ENCODE peak calls at places on chromosomes 5 and 9, in five cellular contexts. Q is H1, U is NT2/D1, M is HepG2, Z is GM12878. W is an unnamed sample.

GRCh38 chr5:174520420-174521396 is 203.7 kb upstream of the MSX2 start:
- DNase-seq in Z (no peak), Q (peak), U (peak), M (peak), W (peak)

GRCh38 chr5:149153193-149153750 is 12.0 kb downstream of the ABLIM3 start:
- DNase-seq in Q (no peak), M (no peak), Z (no peak), U (no peak), W (no peak)

GRCh38 chr9:29212590-29213373 is 1639.5 kb upstream of the C9orf72 start:
- DNase-seq in Q (peak), U (peak), Z (no peak), M (no peak), W (peak)

GRCh38 chr5:83632874-83633273 is 87.8 kb downstream of the HAPLN1 start:
- DNase-seq in Q (no peak), Z (no peak), U (no peak), M (no peak), W (no peak)

GRCh38 chr9:112061152-112061740 is 113.9 kb downstream of the SUSD1 start:
- DNase-seq in M (peak), U (no peak), Z (peak), Q (no peak), W (no peak)

GRCh38 chr9:131297903-131298302 is 8.4 kb downstream of the PLPP7 start:
- DNase-seq in U (no peak), M (no peak), Q (no peak), Z (no peak), W (no peak)

GRCh38 chr9:31671011-31671410 is 713.4 kb upstream of the ACO1 start:
- DNase-seq in Z (no peak), Q (no peak), M (no peak), U (no peak), W (no peak)

GRCh38 chr9:130872511-130872910 is 24.1 kb downstream of the QRFP start:
- DNase-seq in M (no peak), Z (no peak), U (no peak), Q (no peak), W (no peak)

GRCh38 chr9:110583237-110583636 is 3.7 kb upstream of the SVEP1 start:
- DNase-seq in Z (no peak), Q (no peak), M (no peak), U (no peak), W (no peak)

GRCh38 chr9:129344623-129345495 is 166.8 kb upstream of the IER5L start:
- DNase-seq in Q (no peak), Z (no peak), M (peak), U (no peak), W (no peak)

GRCh38 chr5:154669402-154669801 is 85.8 kb upstream of the LARP1 start:
- DNase-seq in Z (no peak), M (no peak), U (no peak), Q (no peak), W (no peak)

GRCh38 chr5:158436271-158437065 is 577.5 kb upstream of the CLINT1 start:
- DNase-seq in M (no peak), Z (no peak), U (no peak), Q (no peak), W (no peak)

GRCh38 chr5:61275841-61276240 is 56.2 kb upstream of the ZSWIM6 start:
- DNase-seq in Z (no peak), Q (no peak), M (no peak), U (no peak), W (no peak)

GRCh38 chr5:68464424-68464823 is 248.9 kb downstream of the PIK3R1 start:
- DNase-seq in M (no peak), U (no peak), Q (no peak), Z (no peak), W (no peak)

GRCh38 chr5:72071906-72072305 is 35.4 kb upstream of the MAP1B start:
- DNase-seq in Z (no peak), M (no peak), U (no peak), Q (no peak), W (no peak)

GRCh38 chr5:135835766-135836165 is 1.3 kb downstream of the SLC25A48 start:
- DNase-seq in Q (peak), Z (no peak), U (no peak), M (no peak), W (no peak)

GRCh38 chr5:71830626-71831539 is 111.8 kb downstream of the CARTPT start:
- DNase-seq in Q (no peak), U (no peak), Z (no peak), M (no peak), W (no peak)

GRCh38 chr5:133400831-133401351 is 211.4 kb downstream of the FSTL4 start:
- DNase-seq in Z (no peak), Q (peak), U (no peak), M (no peak), W (no peak)

GRCh38 chr9:81825831-81826540 is 102.2 kb upstream of the SPATA31D4 start:
- DNase-seq in U (no peak), Z (no peak), Q (no peak), M (no peak), W (no peak)

GRCh38 chr9:124786881-124787573 is 10.1 kb downstream of the OLFML2A start:
- DNase-seq in Q (peak), U (no peak), M (no peak), Z (no peak), W (no peak)

GRCh38 chr9:3243676-3244075 is 282.1 kb downstream of the RFX3 start:
- DNase-seq in Z (no peak), M (no peak), Q (no peak), U (no peak), W (no peak)

GRCh38 chr9:121645003-121645402 is 6.4 kb upstream of the DAB2IP start:
- DNase-seq in M (no peak), Q (no peak), U (no peak), Z (no peak), W (no peak)

GRCh38 chr5:113489299-113489698 is 1.0 kb upstream of the MCC start:
- DNase-seq in Q (no peak), U (no peak), Z (no peak), M (peak), W (no peak)

GRCh38 chr5:157159209-157159751 is 6.8 kb downstream of the GARIN3 start:
- DNase-seq in Z (no peak), U (no peak), M (no peak), Q (no peak), W (no peak)

GRCh38 chr9:36826581-36826980 is 207.5 kb downstream of the PAX5 start:
- DNase-seq in M (no peak), U (no peak), Z (no peak), Q (no peak), W (no peak)

GRCh38 chr9:36828574-36829141 is 205.4 kb downstream of the PAX5 start:
- DNase-seq in Q (no peak), Z (no peak), M (no peak), U (no peak), W (no peak)

GRCh38 chr9:36823934-36824333 is 210.1 kb downstream of the PAX5 start:
- DNase-seq in Q (no peak), Z (no peak), U (no peak), M (no peak), W (no peak)

GRCh38 chr9:36825179-36825578 is 208.9 kb downstream of the PAX5 start:
- DNase-seq in Z (no peak), U (no peak), M (no peak), Q (no peak), W (no peak)

GRCh38 chr9:36827593-36827992 is 206.5 kb downstream of the PAX5 start:
- DNase-seq in U (peak), M (no peak), Q (no peak), Z (no peak), W (no peak)
- TF ChIP-seq SUZ12 in U (no peak), M (no peak), Q (no peak), Z (no peak), W (no peak)

DNA sequence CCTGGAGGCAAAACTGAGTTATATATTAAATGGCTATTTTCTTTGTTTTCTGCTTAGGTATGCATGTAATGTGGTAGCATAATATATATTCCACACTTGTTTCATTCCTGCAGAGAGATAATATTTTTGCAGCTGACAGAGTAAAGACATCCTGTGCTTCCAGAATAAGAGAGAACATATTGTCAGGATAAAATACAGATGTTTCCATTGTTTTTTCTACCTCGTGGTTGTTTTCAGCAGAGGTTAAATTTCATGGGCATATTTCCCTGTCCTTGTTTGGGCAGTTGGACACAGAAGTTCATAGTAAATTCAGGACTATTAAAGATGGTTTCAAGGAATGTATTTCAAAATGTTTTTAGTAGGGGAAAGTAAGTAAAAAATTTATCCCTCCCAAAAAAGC is 47.6 kb upstream of the MEGF10 start:
- DNase-seq in M (no peak), U (no peak), Z (no peak), Q (no peak), W (no peak)
- TF ChIP-seq SUZ12 in M (no peak), U (no peak), Z (no peak), Q (no peak), W (no peak)

GRCh38 chr9:37259906-37260305 is 139.5 kb downstream of the ZCCHC7 start:
- DNase-seq in Z (no peak), Q (no peak), M (no peak), U (no peak), W (no peak)
- TF ChIP-seq SUZ12 in Z (no peak), Q (no peak), M (no peak), U (no peak), W (no peak)

GRCh38 chr5:171540865-171541264 is 121.4 kb downstream of the FGF18 start:
- DNase-seq in U (no peak), Z (no peak), Q (no peak), M (no peak), W (no peak)

GRCh38 chr5:171541380-171541779 is 121.9 kb downstream of the FGF18 start:
- DNase-seq in Q (no peak), M (no peak), Z (no peak), U (no peak), W (peak)

GRCh38 chr5:171537463-171537862 is 118.0 kb downstream of the FGF18 start:
- DNase-seq in Q (no peak), Z (no peak), M (no peak), U (no peak), W (no peak)

GRCh38 chr5:171535162-171535561 is 115.7 kb downstream of the FGF18 start:
- DNase-seq in U (no peak), M (no peak), Q (peak), Z (no peak), W (no peak)

DNA sequence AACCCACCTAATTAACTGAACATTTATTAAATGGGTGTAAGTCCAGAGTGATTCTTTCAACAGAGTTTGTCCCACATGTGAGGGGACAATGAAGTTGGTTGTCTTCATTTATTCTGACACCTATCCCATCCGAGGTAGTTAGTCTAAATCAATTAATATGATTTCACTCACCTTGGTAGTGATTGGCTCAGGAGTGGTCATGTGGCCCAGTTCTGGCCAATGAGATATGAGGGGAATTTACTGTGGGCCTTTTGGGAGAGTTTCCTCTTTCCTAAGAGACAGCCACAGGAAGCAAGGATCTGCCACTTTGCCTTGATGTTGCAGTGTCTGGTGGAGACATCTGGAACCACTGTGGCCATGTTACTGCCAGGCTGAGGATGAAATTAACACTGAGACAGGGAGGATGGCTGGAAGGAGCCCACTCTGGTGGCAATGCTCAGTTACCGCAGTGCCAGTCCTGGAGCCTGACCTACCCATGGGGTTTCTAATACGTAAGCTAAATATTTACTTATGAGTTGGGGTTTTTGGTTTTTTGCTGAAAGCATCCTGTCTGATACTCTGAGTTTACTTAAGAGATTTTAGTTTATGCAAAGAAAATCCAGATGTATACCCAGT is 118.6 kb downstream of the FGF18 start:
- DNase-seq in Q (peak), U (no peak), M (no peak), Z (no peak), W (no peak)
- TF ChIP-seq SUZ12 in Q (no peak), U (no peak), M (no peak), Z (no peak), W (no peak)

DNA sequence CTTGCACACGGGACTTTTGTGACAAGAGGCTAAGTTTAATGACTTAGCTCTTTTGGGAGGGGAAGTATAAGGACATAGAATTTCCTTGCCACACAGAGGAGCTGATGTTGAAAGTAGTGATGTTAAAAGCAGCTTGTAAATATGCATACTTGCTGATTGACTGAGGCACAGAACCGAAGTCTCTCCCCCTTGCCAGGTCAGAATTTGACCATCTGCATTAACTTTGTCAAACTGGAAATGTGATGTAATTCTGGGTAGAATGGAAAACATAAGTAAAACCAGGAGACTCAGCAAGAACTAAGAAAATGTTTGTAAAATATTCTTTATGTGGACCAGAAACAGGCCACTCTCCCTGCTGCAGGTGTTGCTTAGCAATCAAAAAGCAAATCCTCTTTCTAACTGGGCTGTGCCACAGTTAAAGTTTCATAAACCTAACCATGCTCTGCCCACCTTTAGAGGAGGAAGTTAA is 284.2 kb downstream of the NR3C1 start:
- DNase-seq in Q (no peak), M (no peak), U (no peak), Z (no peak), W (no peak)
- TF ChIP-seq SUZ12 in Q (no peak), M (no peak), U (no peak), Z (no peak), W (no peak)

DNA sequence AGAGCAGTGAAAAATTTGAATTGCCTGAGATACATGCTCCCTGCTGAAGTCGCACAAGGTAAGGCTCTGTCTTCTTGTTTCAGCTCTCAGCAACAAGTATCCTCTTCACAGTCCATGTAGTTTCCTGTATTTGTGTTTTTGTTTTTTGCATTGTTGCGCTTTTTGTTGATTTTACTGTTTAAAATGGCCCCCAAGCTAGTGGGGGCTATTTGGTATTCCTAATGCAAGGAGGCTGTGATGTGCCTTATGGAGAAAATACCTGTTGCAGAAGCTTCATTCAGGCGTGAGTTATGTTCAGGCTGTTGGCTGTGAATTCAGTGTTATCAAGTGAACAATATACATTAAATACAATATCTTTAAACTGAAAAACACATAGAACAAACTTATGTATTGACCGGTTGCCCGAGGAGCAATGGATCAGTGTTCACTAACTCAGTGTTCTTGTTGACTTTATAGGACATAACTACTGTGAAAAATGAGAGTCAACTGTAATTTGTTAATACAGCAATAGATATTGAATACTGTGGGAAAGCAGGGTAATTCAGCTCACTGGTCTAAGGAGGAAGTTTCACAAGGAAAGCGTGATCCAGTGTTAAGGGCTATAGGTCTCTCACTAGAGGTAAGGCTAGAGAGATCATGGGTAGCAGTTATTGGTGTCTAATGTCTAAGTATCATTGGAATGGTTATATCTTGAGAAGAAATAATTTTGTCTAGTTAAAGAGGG is 150.5 kb downstream of the GCNT1 start:
- DNase-seq in Z (no peak), Q (no peak), U (no peak), M (no peak), W (no peak)
- TF ChIP-seq SUZ12 in Z (no peak), Q (no peak), U (no peak), M (no peak), W (no peak)